ENCODE peak calls at places on chromosomes 11 and 22, in six cellular contexts. C, N, J, Z, E and V are unnamed samples.

GRCh38 chr11:64223001-64223651 is 2.9 kb downstream of the TRPT1 start:
- DNase-seq in E (no peak), J (no peak), C (no peak), Z (no peak), N (no peak), V (no peak)

GRCh38 chr22:37887610-37888378 is 18.3 kb upstream of the MICALL1 start:
- DNase-seq in N (no peak), C (no peak), Z (no peak), J (no peak), E (no peak), V (no peak)

GRCh38 chr11:29025001-29025400 is 916.8 kb downstream of the METTL15 start:
- DNase-seq in Z (no peak), J (no peak), C (no peak), E (no peak), N (no peak), V (no peak)

GRCh38 chr11:123300874-123301695 is 106.0 kb upstream of the CLMP start:
- DNase-seq in Z (no peak), C (peak; percentile 63), E (no peak), N (no peak), J (peak; percentile 47), V (peak; percentile 48)

GRCh38 chr11:976431-977160 is 50.9 kb downstream of the AP2A2 start:
- DNase-seq in Z (no peak), J (no peak), E (no peak), N (no peak), C (no peak), V (no peak)

GRCh38 chr22:32076726-32077550 is 33.9 kb downstream of the SLC5A1 start:
- DNase-seq in N (no peak), E (no peak), Z (no peak), C (no peak), J (no peak), V (no peak)

GRCh38 chr11:118374729-118375128 is 15.3 kb downstream of the UBE4A start:
- DNase-seq in E (no peak), N (no peak), Z (no peak), C (no peak), J (no peak), V (no peak)

GRCh38 chr11:110374921-110375320 is 54.8 kb upstream of the FDX1 start:
- DNase-seq in J (no peak), C (no peak), E (no peak), N (no peak), Z (no peak), V (no peak)

GRCh38 chr11:63609536-63609935 is 4.7 kb downstream of the PLAAT3 start:
- DNase-seq in J (no peak), Z (peak; percentile 44), N (no peak), E (no peak), C (no peak), V (no peak)

GRCh38 chr22:36274547-36274946 is 21.6 kb downstream of the APOL1 start:
- DNase-seq in C (no peak), E (no peak), N (no peak), J (no peak), Z (no peak), V (no peak)

GRCh38 chr11:123504401-123504800 is 74.3 kb downstream of the GRAMD1B start:
- DNase-seq in C (no peak), N (no peak), J (no peak), E (no peak), Z (no peak), V (no peak)

GRCh38 chr22:33819743-33820142 is 100.5 kb downstream of the LARGE1 start:
- DNase-seq in N (no peak), J (no peak), Z (no peak), C (no peak), E (no peak), V (no peak)

GRCh38 chr22:19607198-19608113 is 83.2 kb upstream of the CLDN5 start:
- DNase-seq in J (no peak), E (no peak), N (peak; percentile 45), C (no peak), Z (no peak), V (no peak)

GRCh38 chr11:63763506-63764200 is 4.9 kb downstream of the ZFTA start:
- DNase-seq in C (no peak), J (no peak), N (no peak), Z (peak; percentile 41), E (no peak), V (no peak)

GRCh38 chr11:107849791-107850190 is 8.8 kb downstream of the SLC35F2 start:
- DNase-seq in Z (no peak), N (no peak), C (no peak), E (no peak), J (no peak), V (no peak)

GRCh38 chr22:50280022-50280707 is 10.0 kb upstream of the MAPK11 start:
- DNase-seq in C (no peak), J (no peak), E (no peak), N (no peak), Z (no peak), V (no peak)

GRCh38 chr11:47395225-47396048 is 13.0 kb upstream of the SLC39A13 start:
- DNase-seq in N (no peak), E (no peak), C (no peak), J (no peak), Z (no peak), V (no peak)

GRCh38 chr11:64810891-64811272 is 531 bp upstream of the MEN1 start:
- DNase-seq in J (no peak), E (peak; percentile 77), N (no peak), Z (no peak), C (no peak), V (no peak)

GRCh38 chr22:38051900-38052862 is 5.0 kb upstream of the PICK1 start:
- DNase-seq in Z (peak; percentile 84), J (peak; percentile 30), N (peak; percentile 78), E (peak; percentile 84), C (peak; percentile 63), V (peak; percentile 39)

GRCh38 chr11:118953265-118953664 is 2.8 kb upstream of the UPK2 start:
- DNase-seq in J (no peak), Z (peak; percentile 86), N (no peak), C (no peak), E (no peak), V (no peak)

GRCh38 chr22:44667829-44668189 is 34.2 kb upstream of the PRR5 start:
- DNase-seq in C (no peak), N (no peak), J (no peak), Z (no peak), E (no peak), V (no peak)

GRCh38 chr11:44285756-44286155 is 24.2 kb downstream of the ALX4 start:
- DNase-seq in C (no peak), J (no peak), N (no peak), E (no peak), Z (no peak), V (no peak)

GRCh38 chr11:102924851-102925380 is 30.6 kb downstream of the MMP13 start:
- DNase-seq in E (no peak), J (no peak), N (no peak), Z (no peak), C (no peak), V (no peak)

GRCh38 chr11:34749666-34750659 is 129.1 kb downstream of the EHF start:
- DNase-seq in Z (no peak), C (no peak), E (no peak), J (no peak), N (no peak), V (no peak)

GRCh38 chr11:67519726-67520125 is 3.5 kb downstream of the CABP2 start:
- DNase-seq in E (no peak), C (no peak), J (no peak), N (no peak), Z (no peak), V (no peak)

GRCh38 chr11:71139516-71140205 is 112.7 kb downstream of the SHANK2 start:
- DNase-seq in J (no peak), C (no peak), N (no peak), E (peak; percentile 9), Z (no peak), V (no peak)

GRCh38 chr11:8327761-8328192 is 64.1 kb upstream of the LMO1 start:
- DNase-seq in J (peak; percentile 73), Z (no peak), E (no peak), C (no peak), N (no peak), V (no peak)

GRCh38 chr11:10410844-10411200 is 44.2 kb upstream of the AMPD3 start:
- DNase-seq in J (no peak), E (no peak), C (no peak), N (no peak), Z (no peak), V (no peak)

GRCh38 chr11:10414181-10414580 is 40.9 kb upstream of the AMPD3 start:
- DNase-seq in C (no peak), N (no peak), Z (no peak), J (no peak), E (no peak), V (no peak)

GRCh38 chr11:10414659-10415058 is 40.4 kb upstream of the AMPD3 start:
- DNase-seq in E (no peak), Z (no peak), C (no peak), N (no peak), J (no peak), V (no peak)

GRCh38 chr11:10412266-10412665 is 42.8 kb upstream of the AMPD3 start:
- DNase-seq in Z (no peak), J (no peak), N (no peak), E (no peak), C (no peak), V (no peak)

DNA sequence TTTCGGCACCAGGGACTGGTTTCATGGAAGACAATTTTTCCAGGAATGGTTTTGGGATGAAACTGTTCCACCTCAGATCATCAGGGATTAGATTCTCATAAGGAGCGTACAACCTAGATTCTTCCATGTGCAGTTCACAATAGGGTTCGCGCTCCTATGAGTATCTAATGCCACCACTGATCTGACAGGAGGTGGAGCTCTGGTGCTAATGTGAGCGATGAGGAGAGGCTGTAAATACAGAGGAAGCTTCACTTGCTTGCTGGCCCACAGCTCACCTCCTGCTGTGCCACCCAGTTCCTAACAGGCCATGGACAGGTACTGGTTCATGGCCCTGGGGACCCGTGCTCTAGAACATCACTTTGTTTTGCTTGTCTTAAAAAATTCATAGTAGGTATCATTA is 41.8 kb upstream of the AMPD3 start:
- DNase-seq in E (peak; percentile 28), Z (no peak), N (no peak), C (peak; percentile 28), J (no peak), V (peak; percentile 32)
- TF ChIP-seq REST in E (no peak), Z (no peak), N (no peak), C (no peak), J (no peak), V (no peak)

GRCh38 chr22:49266561-49267519 is 560.8 kb downstream of the BRD1 start:
- DNase-seq in E (no peak), C (no peak), J (no peak), N (no peak), Z (no peak), V (no peak)
- TF ChIP-seq SIN3A in E (no peak), C (no peak), J (no peak), N (no peak), Z (no peak), V (no peak)

GRCh38 chr11:134716582-134716981 is 304.5 kb upstream of the B3GAT1 start:
- DNase-seq in N (no peak), Z (no peak), E (no peak), J (no peak), C (no peak), V (no peak)
- TF ChIP-seq REST in N (no peak), Z (no peak), E (no peak), J (no peak), C (no peak), V (no peak)

GRCh38 chr22:26264162-26264561 is 94.9 kb downstream of the SEZ6L start:
- DNase-seq in E (no peak), C (no peak), Z (no peak), N (no peak), J (no peak), V (no peak)

GRCh38 chr22:26259510-26259909 is 90.2 kb downstream of the SEZ6L start:
- DNase-seq in C (peak; percentile 0), E (peak; percentile 30), N (no peak), J (no peak), Z (no peak), V (no peak)
- TF ChIP-seq SIN3A in C (no peak), E (no peak), N (no peak), J (no peak), Z (no peak), V (no peak)

GRCh38 chr11:132595711-132596111 is 936.6 kb downstream of the OPCML start:
- DNase-seq in J (no peak), E (no peak), Z (peak; percentile 32), C (no peak), N (no peak), V (no peak)
- TF ChIP-seq REST in J (no peak), E (no peak), Z (no peak), C (no peak), N (no peak), V (no peak)